ENCODE peak calls at places on chromosome 2, in five cellular contexts. F, R, P, E and B are unnamed samples.

GRCh38 chr2:204967199-204967995 is 422.1 kb downstream of the PARD3B start:
- DNase-seq in F (no peak), R (no peak), P (no peak), E (peak; percentile 23), B (no peak)

GRCh38 chr2:187922841-187923240 is 368.6 kb upstream of the TFPI start:
- DNase-seq in F (no peak), R (no peak), P (no peak), E (no peak), B (no peak)

GRCh38 chr2:235458839-235459273 is 35.0 kb upstream of the AGAP1 start:
- DNase-seq in F (no peak), R (peak; percentile 55), P (no peak), E (no peak), B (no peak)

GRCh38 chr2:241901500-241902351 is 32.2 kb downstream of the RTP5 start:
- DNase-seq in F (no peak), R (no peak), P (no peak), E (no peak), B (no peak)

GRCh38 chr2:28394331-28394877 is 1.7 kb downstream of the FOSL2 start:
- DNase-seq in F (no peak), R (no peak), P (no peak), E (no peak), B (peak; percentile 66)

GRCh38 chr2:239677455-239678185 is 276.8 kb upstream of the HDAC4 start:
- DNase-seq in F (no peak), R (no peak), P (no peak), E (no peak), B (no peak)

GRCh38 chr2:21123473-21124393 is at the start of gene TDRD15:
- DNase-seq in F (peak; percentile 5), R (no peak), P (no peak), E (no peak), B (no peak)

GRCh38 chr2:65430515-65431416 is 1.6 kb downstream of the SPRED2 start:
- DNase-seq in F (peak; percentile 42), R (peak; percentile 72), P (no peak), E (peak; percentile 75), B (peak; percentile 77)

GRCh38 chr2:83115155-83115554 is 1343.9 kb downstream of the SUCLG1 start:
- DNase-seq in F (no peak), R (no peak), P (no peak), E (no peak), B (no peak)

GRCh38 chr2:232511336-232511863 is 8.8 kb upstream of the PRSS56 start:
- DNase-seq in F (no peak), R (no peak), P (no peak), E (peak; percentile 68), B (no peak)
- TF ChIP-seq JUND in F (no peak), R (no peak), P (no peak), E (no peak), B (no peak)

DNA sequence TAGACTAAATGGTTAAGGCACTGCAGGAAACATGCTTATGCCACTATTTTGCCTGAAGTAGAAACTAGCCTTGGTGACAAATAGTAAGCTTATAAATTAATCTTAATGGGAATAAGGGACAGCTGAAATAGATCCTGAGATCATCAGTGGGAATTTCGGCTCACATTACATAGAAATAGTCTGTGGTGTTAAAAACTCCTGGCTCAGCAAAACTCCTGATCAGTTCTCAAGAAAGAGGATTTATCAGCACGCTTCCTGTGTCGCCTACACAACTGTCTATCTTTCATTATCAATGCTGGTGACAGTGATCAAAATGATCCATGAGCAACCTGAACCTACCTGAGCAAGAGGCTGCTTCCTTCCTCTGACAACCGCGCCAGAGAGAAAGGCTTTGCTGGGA is 17.0 kb upstream of the DNER start:
- DNase-seq in F (no peak), R (no peak), P (no peak), E (no peak), B (no peak)
- TF ChIP-seq JUND in F (no peak), R (no peak), P (no peak), E (no peak), B (no peak)

GRCh38 chr2:145412155-145412554 is 892.2 kb upstream of the ZEB2 start:
- DNase-seq in F (no peak), R (no peak), P (no peak), E (no peak), B (no peak)

GRCh38 chr2:145413261-145413660 is 893.3 kb upstream of the ZEB2 start:
- DNase-seq in F (no peak), R (no peak), P (no peak), E (no peak), B (no peak)

GRCh38 chr2:145411493-145411892 is 891.6 kb upstream of the ZEB2 start:
- DNase-seq in F (no peak), R (no peak), P (peak; percentile 68), E (no peak), B (no peak)

GRCh38 chr2:145408980-145409379 is 889.1 kb upstream of the ZEB2 start:
- DNase-seq in F (no peak), R (no peak), P (no peak), E (no peak), B (no peak)

GRCh38 chr2:145410096-145410495 is 890.2 kb upstream of the ZEB2 start:
- DNase-seq in F (no peak), R (no peak), P (no peak), E (no peak), B (no peak)
- TF ChIP-seq JUND in F (no peak), R (no peak), P (no peak), E (no peak), B (no peak)

DNA sequence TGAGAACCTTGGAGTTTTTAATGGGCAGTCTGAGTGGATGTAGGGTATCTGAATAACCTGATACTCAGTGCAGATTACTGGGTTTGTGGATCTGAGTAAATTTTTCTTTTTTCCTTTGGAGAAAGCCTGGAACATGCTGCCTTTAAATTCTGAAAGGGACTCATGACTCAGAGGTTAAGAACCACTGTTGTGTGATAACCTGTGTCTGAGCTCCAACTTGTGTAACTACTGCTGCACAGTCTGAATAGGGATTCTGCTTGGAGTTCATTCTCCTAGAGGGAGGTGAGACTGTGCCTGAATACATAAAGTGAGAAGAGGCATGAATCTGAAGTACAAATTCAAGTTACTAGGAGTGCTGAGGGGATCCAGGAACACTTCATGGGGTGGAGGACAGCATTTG is 36.2 kb downstream of the KDM3A start:
- DNase-seq in F (no peak), R (no peak), P (no peak), E (no peak), B (no peak)
- TF ChIP-seq JUND in F (no peak), R (no peak), P (no peak), E (no peak), B (no peak)

DNA sequence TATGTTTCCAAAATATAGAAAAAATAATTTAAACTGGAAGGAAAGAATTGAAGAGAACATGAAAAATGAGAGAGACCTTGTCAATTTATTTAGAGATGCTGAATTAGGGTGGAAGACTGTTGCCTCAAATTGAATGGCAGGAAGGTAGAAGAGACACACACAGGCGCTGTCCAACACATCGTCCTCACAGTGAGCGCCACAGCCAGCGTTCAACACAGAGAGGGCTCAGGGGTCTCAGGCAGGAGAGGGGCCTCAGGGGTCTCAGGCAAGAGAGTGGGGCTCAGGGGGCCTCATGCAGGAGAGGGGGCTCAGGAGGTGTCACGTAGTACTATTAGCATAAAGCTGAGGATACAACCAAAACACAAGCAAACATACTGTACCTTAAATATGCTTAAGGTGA is 65.7 kb downstream of the TMEM18 start:
- DNase-seq in F (no peak), R (no peak), P (no peak), E (no peak), B (no peak)
- TF ChIP-seq JUND in F (no peak), R (no peak), P (no peak), E (no peak), B (no peak)

GRCh38 chr2:39546937-39547336 is 109.9 kb upstream of the MAP4K3 start:
- DNase-seq in F (no peak), R (peak; percentile 70), P (no peak), E (no peak), B (peak; percentile 25)

GRCh38 chr2:39548971-39549370 is 111.9 kb upstream of the MAP4K3 start:
- DNase-seq in F (no peak), R (no peak), P (no peak), E (no peak), B (peak; percentile 63)

GRCh38 chr2:39545957-39546356 is 108.9 kb upstream of the MAP4K3 start:
- DNase-seq in F (no peak), R (no peak), P (no peak), E (no peak), B (no peak)

GRCh38 chr2:39547811-39548719 is 111.0 kb upstream of the MAP4K3 start:
- DNase-seq in F (no peak), R (no peak), P (no peak), E (no peak), B (no peak)

DNA sequence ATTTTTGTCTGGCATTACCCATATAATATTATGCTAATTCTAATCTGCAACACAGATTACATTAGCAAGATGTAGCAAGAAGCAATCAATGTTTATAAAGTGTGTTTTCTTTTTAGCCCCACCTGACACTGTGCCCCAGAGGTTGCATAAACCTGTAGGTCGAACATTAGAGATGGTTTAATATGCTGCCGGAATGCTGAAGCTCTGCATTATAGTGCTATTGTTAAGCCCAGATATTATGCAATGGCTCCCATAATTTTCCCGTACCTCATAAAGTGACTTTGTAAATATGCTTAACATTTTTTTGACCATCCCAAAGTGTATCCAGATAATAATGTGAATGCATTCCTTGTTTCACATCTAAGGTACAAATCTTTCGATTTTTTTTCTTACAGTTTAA is 109.3 kb upstream of the MAP4K3 start:
- DNase-seq in F (no peak), R (no peak), P (no peak), E (no peak), B (no peak)
- TF ChIP-seq JUND in F (no peak), R (no peak), P (no peak), E (no peak), B (no peak)

DNA sequence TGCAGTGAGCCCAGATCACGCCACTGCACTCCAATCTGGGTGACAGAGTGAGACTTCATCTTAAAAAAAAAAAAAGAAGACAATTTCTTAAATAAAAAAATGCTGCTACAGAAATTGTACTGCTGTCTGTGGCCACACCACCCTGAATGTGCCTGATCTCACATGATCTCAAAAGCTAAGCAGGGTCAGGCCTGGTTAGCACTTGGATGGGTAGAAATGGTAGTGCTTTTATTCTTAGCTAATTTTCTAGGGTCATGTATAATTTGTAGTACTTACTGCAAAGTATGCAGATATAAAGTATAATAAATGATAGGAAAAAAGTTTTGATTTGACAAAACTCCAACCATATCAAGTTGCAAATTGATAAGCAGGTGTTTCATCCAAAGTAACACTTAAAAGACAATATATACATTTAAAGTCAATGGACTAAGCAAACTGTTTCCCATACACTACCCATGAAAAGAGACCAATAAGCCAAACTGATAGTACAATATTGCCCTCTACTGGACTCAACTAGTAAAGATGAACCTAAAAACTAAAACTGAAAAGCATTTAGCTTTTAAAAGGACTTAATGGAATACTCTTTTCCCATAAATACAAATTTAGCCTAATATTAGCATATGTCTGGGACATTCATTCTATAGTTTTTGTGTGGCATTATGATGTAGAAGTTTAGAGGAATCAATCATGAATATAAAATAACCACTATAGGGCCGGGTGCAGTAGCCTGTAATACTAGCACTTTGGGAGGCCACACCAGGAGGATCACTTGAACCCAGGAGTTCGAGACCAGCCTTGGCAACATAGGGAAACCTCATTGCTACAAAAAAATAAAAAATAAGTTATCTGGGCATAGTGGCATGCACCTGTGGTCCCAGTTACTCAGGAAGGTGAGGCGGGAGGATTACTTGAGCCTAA is 18.6 kb upstream of the PEX13 start:
- DNase-seq in F (peak; percentile 20), R (peak; percentile 62), P (no peak), E (peak; percentile 52), B (no peak)
- TF ChIP-seq JUND in F (no peak), R (no peak), P (no peak), E (no peak), B (no peak)